ENCODE peak calls at places on chromosomes 3 and 15, in seven cellular contexts. P is lung, L is foreskin fibroblast, A is K562, D is hepatocyte, B is WERI-Rb-1, O is esophagus squamous epithelium. Y is an unnamed sample.

GRCh38 chr3:165837058-165837525 is at the start of gene BCHE:
- DNase-seq in P (no peak), L (no peak), A (no peak), D (peak; percentile 35), B (no peak), O (no peak), Y (peak; percentile 86)

GRCh38 chr3:126552688-126553283 is 5.9 kb downstream of the C3orf22 start:
- DNase-seq in P (no peak), L (no peak), A (no peak), D (no peak), B (peak; percentile 3), O (no peak), Y (no peak)

GRCh38 chr3:45817788-45818523 is 21.6 kb upstream of the SLC6A20 start:
- DNase-seq in P (peak; percentile 63), L (peak; percentile 86), A (no peak), D (peak; percentile 81), B (no peak), O (no peak), Y (peak; percentile 91)

GRCh38 chr3:98501270-98501669 is 3.8 kb downstream of the OR5K2 start:
- DNase-seq in P (no peak), L (no peak), A (no peak), D (no peak), B (no peak), O (no peak), Y (no peak)

GRCh38 chr15:65587094-65587493 is 23.8 kb downstream of the INTS14 start:
- DNase-seq in P (no peak), L (no peak), A (no peak), D (no peak), B (no peak), O (no peak), Y (no peak)

GRCh38 chr3:59185586-59186381 is 136.0 kb upstream of the CFAP20DC start:
- DNase-seq in P (no peak), L (peak; percentile 4), A (no peak), D (peak; percentile 7), B (no peak), O (no peak), Y (no peak)

GRCh38 chr3:138227650-138228049 is 40.5 kb downstream of the ARMC8 start:
- DNase-seq in P (no peak), L (no peak), A (no peak), D (no peak), B (no peak), O (no peak), Y (peak; percentile 71)

GRCh38 chr3:134462236-134463059 is 23.3 kb downstream of the ANAPC13 start:
- DNase-seq in P (no peak), L (no peak), A (no peak), D (no peak), B (no peak), O (no peak), Y (peak; percentile 66)

GRCh38 chr3:105885261-105885660 is 16.4 kb upstream of the CBLB start:
- DNase-seq in P (no peak), L (no peak), A (no peak), D (no peak), B (no peak), O (no peak), Y (peak; percentile 66)

GRCh38 chr15:64878708-64879107 is 33.0 kb upstream of the ANKDD1A start:
- DNase-seq in P (no peak), L (no peak), A (no peak), D (no peak), B (no peak), O (no peak), Y (no peak)

GRCh38 chr15:64092075-64092820 is 1.4 kb downstream of the CIAO2A start:
- DNase-seq in P (no peak), L (no peak), A (peak; percentile 51), D (no peak), B (no peak), O (no peak), Y (no peak)

GRCh38 chr3:133856316-133856715 is 39.4 kb downstream of the RAB6B start:
- DNase-seq in P (no peak), L (peak; percentile 3), A (no peak), D (no peak), B (no peak), O (no peak), Y (peak; percentile 13)

GRCh38 chr15:58147151-58147550 is 9.0 kb downstream of the AQP9 start:
- DNase-seq in P (no peak), L (peak; percentile 52), A (no peak), D (no peak), B (no peak), O (no peak), Y (no peak)

GRCh38 chr15:74293021-74293810 is 57.1 kb downstream of the CCDC33 start:
- DNase-seq in P (no peak), L (no peak), A (no peak), D (no peak), B (no peak), O (no peak), Y (no peak)

GRCh38 chr3:113084777-113085176 is 94.0 kb downstream of the GTPBP8 start:
- DNase-seq in P (no peak), L (peak; percentile 57), A (no peak), D (no peak), B (no peak), O (no peak), Y (peak; percentile 70)

GRCh38 chr3:31250116-31250813 is 282.5 kb upstream of the STT3B start:
- DNase-seq in P (no peak), L (no peak), A (no peak), D (no peak), B (no peak), O (no peak), Y (peak; percentile 46)

GRCh38 chr3:82707035-82707434 is 945.6 kb upstream of the GBE1 start:
- DNase-seq in P (no peak), L (no peak), A (no peak), D (peak; percentile 11), B (no peak), O (no peak), Y (no peak)

GRCh38 chr3:161066926-161067325 is 38.2 kb downstream of the B3GALNT1 start:
- DNase-seq in P (no peak), L (no peak), A (no peak), D (no peak), B (no peak), O (no peak), Y (no peak)

DNA sequence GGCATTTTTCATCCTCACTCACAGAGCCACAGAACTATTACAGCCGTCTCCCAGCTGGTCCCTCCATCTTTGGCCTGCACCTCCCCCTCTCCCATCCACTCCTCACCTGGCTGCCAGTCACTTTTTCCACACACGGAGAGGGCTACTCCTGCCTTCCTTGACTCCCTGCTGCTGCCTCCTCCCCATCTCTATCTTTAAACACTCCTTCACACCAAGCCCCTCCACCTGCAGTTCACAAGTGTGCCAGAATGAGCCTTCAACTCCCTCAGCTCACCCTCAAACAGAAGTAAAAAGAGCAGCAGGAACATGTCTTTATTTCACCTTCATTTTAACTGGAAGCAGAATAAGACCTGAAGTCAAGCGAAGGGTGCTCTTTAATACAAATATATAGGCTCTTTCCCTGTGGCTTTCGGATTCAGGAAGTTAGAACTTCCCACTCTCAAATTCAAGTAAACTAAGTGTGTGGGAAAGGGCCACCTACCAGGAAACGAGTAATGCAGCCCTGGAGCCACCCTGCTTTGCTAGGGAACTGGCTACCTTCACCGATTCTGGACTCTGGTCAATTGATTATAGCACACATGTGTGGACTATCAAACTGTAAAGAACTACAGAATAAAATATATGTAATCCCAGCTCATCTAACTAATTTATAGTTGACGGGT is 116.6 kb downstream of the SENP2 start:
- DNase-seq in P (no peak), L (no peak), A (peak; percentile 33), D (no peak), B (no peak), O (no peak), Y (no peak)
- H3K4me3 ChIP-seq in P (no peak overlapping the region), L (no peak overlapping the region), A (no peak overlapping the region), D (no peak overlapping the region), B (no peak overlapping the region), O (no peak overlapping the region), Y (no peak overlapping the region)

DNA sequence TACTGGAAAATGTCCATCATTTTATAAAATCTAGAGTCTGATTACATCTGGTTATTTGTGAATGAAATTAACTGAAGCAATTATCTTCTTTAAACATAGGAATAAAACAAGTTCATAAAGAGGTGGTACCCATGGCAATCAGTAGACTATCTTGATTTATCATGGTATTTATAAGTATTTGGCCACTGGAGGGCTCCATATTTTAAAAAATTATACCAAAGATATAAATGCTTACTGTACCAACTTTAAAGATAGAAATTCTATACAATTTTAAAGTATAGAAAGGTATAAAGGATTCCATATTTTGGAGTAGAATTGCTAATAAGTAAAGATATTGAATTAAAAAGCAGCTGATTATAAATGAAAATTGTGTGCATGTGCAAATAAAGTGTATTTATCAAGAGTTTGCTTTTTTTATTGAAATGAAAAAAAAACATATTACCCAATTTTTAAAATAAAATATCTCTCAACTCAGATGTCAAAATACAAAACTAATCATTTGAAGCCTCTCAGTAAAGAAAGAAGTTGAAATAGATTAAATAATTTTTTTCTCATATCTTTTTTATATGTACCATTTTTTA is 105.3 kb downstream of the BBX start:
- DNase-seq in P (no peak), L (no peak), A (no peak), D (no peak), B (no peak), O (no peak), Y (no peak)
- TF ChIP-seq CTCF in P (no peak), L (no peak), A (no peak), D (no peak), B (no peak), O (no peak), Y (peak; percentile 22)

GRCh38 chr3:128074851-128075515 is 22.7 kb downstream of the SEC61A1 start:
- DNase-seq in P (no peak), L (no peak), A (no peak), D (peak; percentile 30), B (no peak), O (no peak), Y (no peak)
- H3K4me3 ChIP-seq in P (no peak overlapping the region), L (no peak overlapping the region), A (peak overlapping the region; percentile 47), D (no peak overlapping the region), B (peak overlapping the region; percentile 40), O (peak overlapping the region; percentile 60), Y (peak overlapping the region; percentile 17)

GRCh38 chr3:39718674-39719595 is 90.5 kb upstream of the MYRIP start:
- DNase-seq in P (no peak), L (peak; percentile 66), A (no peak), D (no peak), B (no peak), O (no peak), Y (peak; percentile 40)

GRCh38 chr3:39721076-39721475 is 88.3 kb upstream of the MYRIP start:
- DNase-seq in P (no peak), L (no peak), A (no peak), D (no peak), B (no peak), O (no peak), Y (peak; percentile 6)

GRCh38 chr3:39727415-39727814 is 82.0 kb upstream of the MYRIP start:
- DNase-seq in P (no peak), L (no peak), A (peak; percentile 23), D (no peak), B (peak; percentile 15), O (no peak), Y (no peak)

GRCh38 chr3:39725321-39725720 is 84.1 kb upstream of the MYRIP start:
- DNase-seq in P (no peak), L (no peak), A (no peak), D (no peak), B (no peak), O (no peak), Y (no peak)

DNA sequence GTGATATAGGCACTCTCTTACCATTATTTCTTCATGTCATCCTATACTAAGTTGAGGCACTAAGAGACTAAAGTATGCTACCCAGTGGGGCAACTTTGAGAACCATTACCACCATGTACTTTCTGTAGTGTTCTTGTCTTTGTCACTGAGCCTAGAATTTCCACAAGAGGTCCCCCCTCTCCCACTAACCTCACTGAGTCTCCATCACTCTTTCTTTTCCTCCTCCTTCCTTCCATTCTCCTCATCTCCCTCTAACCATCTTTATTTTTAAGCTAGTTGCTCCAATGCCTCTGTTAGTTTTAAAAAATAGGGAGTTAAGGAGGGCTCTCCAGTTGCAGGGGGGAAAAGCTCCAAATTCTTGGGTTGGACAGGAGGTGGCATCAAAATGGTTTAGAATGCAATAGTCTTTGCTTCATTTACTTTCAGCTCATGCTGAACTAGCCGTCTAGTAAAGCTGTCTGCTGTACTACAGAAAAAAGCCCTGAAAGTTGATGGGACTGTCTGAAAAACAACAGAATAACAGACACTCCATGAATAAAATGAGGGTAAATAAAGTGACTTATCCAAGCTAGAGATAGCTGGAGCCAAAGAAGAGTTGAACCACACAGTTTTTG is 85.1 kb upstream of the MYRIP start:
- DNase-seq in P (no peak), L (no peak), A (peak; percentile 8), D (no peak), B (no peak), O (no peak), Y (peak; percentile 33)
- TF ChIP-seq CTCF in P (no peak), L (no peak), A (peak; percentile 37), D (peak; percentile 37), B (peak; percentile 55), O (peak; percentile 19), Y (peak; percentile 33)